ENCODE peak calls at places on chromosome 19, in four cellular contexts. One of them, this sample, is unnamed.

GRCh38 chr19:1151037-1151716 is 22.9 kb downstream of the SBNO2 start:
- DNase-seq in Panc1: no peak
- DNase-seq in HepG2: no peak
- DNase-seq in K562: no peak
- DNase-seq in this sample: no peak

GRCh38 chr19:43432866-43433673 is 18.4 kb downstream of the TEX101 start:
- DNase-seq in K562: peak; percentile 79
- DNase-seq in HepG2: peak; percentile 40
- DNase-seq in Panc1: no peak
- DNase-seq in this sample: peak; percentile 51

GRCh38 chr19:384801-385169 is 24.2 kb downstream of the C2CD4C start:
- DNase-seq in Panc1: no peak
- DNase-seq in K562: no peak
- DNase-seq in HepG2: no peak
- DNase-seq in this sample: no peak

GRCh38 chr19:1249298-1249989 is 1.1 kb downstream of the MIDN start:
- DNase-seq in Panc1: no peak
- DNase-seq in HepG2: peak; percentile 89
- DNase-seq in K562: peak; percentile 97
- DNase-seq in this sample: peak; percentile 89

GRCh38 chr19:30227661-30228112 is 144.5 kb upstream of the ZNF536 start:
- DNase-seq in K562: peak; percentile 66
- DNase-seq in HepG2: peak; percentile 17
- DNase-seq in Panc1: no peak
- DNase-seq in this sample: peak; percentile 13

GRCh38 chr19:10105241-10106099 is 692 bp upstream of the PPAN start:
- DNase-seq in Panc1: no peak
- DNase-seq in HepG2: no peak
- DNase-seq in K562: no peak
- DNase-seq in this sample: no peak

GRCh38 chr19:6060600-6061391 is 49.5 kb downstream of the RFX2 start:
- DNase-seq in K562: peak; percentile 94
- DNase-seq in HepG2: no peak
- DNase-seq in Panc1: no peak
- DNase-seq in this sample: no peak

GRCh38 chr19:2097330-2098327 is 914 bp downstream of the IZUMO4 start:
- DNase-seq in K562: peak; percentile 15
- DNase-seq in Panc1: no peak
- DNase-seq in HepG2: no peak
- DNase-seq in this sample: no peak

GRCh38 chr19:12093777-12094176 is 29.2 kb downstream of the ZNF844 start:
- DNase-seq in HepG2: no peak
- DNase-seq in Panc1: no peak
- DNase-seq in K562: no peak
- DNase-seq in this sample: no peak

GRCh38 chr19:35251456-35251855 is 2.7 kb downstream of the LSR start:
- DNase-seq in HepG2: no peak
- DNase-seq in Panc1: no peak
- DNase-seq in K562: no peak
- DNase-seq in this sample: no peak

GRCh38 chr19:32718286-32718685 is 1.3 kb upstream of the TDRD12 start:
- DNase-seq in HepG2: no peak
- DNase-seq in K562: no peak
- DNase-seq in Panc1: no peak
- DNase-seq in this sample: no peak

GRCh38 chr19:55079400-55080038 is 3.9 kb downstream of the EPS8L1 start:
- DNase-seq in K562: no peak
- DNase-seq in HepG2: no peak
- DNase-seq in Panc1: no peak
- DNase-seq in this sample: no peak

GRCh38 chr19:16386619-16387240 is 62.1 kb downstream of the KLF2 start:
- DNase-seq in K562: peak; percentile 60
- DNase-seq in Panc1: peak; percentile 27
- DNase-seq in HepG2: peak; percentile 32
- DNase-seq in this sample: peak; percentile 27

GRCh38 chr19:5060591-5061339 is 91.9 kb downstream of the KDM4B start:
- DNase-seq in HepG2: no peak
- DNase-seq in Panc1: no peak
- DNase-seq in K562: no peak
- DNase-seq in this sample: no peak

GRCh38 chr19:33535176-33535575 is 13.6 kb upstream of the PEPD start:
- DNase-seq in K562: no peak
- DNase-seq in Panc1: no peak
- DNase-seq in HepG2: no peak
- DNase-seq in this sample: no peak

GRCh38 chr19:677601-678380 is 1.6 kb downstream of the FSTL3 start:
- DNase-seq in Panc1: no peak
- DNase-seq in K562: no peak
- DNase-seq in HepG2: no peak
- DNase-seq in this sample: no peak

GRCh38 chr19:54462713-54463530 is 656 bp downstream of the LENG9 start:
- DNase-seq in K562: no peak
- DNase-seq in Panc1: no peak
- DNase-seq in HepG2: peak; percentile 54
- DNase-seq in this sample: no peak

GRCh38 chr19:51327066-51327985 is 14.6 kb downstream of the VSIG10L start:
- DNase-seq in K562: peak; percentile 86
- DNase-seq in HepG2: peak; percentile 59
- DNase-seq in Panc1: no peak
- DNase-seq in this sample: no peak

GRCh38 chr19:10007366-10007765 is 2.9 kb downstream of the COL5A3 start:
- DNase-seq in Panc1: no peak
- DNase-seq in HepG2: no peak
- DNase-seq in K562: no peak
- DNase-seq in this sample: no peak

DNA sequence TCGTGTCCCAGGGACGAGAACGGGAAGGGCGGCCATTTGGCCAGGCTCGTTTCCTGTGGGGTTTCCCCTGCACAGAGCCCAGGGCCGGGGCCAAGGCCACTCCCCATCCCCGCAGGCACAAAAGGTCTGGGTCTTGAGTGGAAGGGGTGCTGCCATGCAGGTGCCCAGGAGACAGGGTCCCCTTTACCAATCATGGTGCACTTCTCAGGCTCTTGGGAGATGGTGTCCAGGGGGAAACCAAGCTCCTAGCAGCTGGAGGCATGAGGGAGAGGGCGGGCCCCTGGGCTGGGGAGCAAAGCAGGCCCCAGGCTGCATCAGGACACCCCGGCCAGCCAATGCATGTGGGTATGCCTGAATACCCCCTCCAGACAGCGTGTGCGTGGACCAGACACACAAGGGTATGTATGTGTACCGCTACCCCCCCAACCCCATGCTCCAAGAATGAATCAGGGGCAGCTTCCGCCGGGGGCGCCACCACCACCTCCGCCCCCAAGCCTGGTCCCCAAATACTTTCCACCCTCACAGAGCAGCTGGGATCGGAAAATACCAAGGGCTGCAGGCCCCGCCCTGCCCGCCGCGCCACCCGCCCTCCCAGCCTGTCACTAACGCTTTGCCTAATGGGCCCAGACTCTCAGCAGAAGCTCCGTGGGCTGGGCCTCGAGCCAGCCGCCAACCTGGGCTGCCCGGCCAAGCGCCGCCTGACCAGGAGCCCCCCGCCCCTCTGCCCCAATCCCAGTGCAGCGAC is 37.6 kb upstream of the NANOS3 start:
- DNase-seq in Panc1: no peak
- DNase-seq in K562: peak; percentile 89
- DNase-seq in HepG2: no peak
- DNase-seq in this sample: no peak
- TF ChIP-seq POLR2AphosphoS5 in Panc1: peak; percentile 11
- TF ChIP-seq POLR2AphosphoS5 in K562: peak; percentile 16
- TF ChIP-seq POLR2AphosphoS5 in HepG2: no peak
- TF ChIP-seq POLR2AphosphoS5 in this sample: peak; percentile 27

GRCh38 chr19:19655051-19655594 is 8.4 kb downstream of the ATP13A1 start:
- DNase-seq in K562: no peak
- DNase-seq in Panc1: no peak
- DNase-seq in HepG2: no peak
- DNase-seq in this sample: no peak

GRCh38 chr19:19659646-19660245 is 3.7 kb downstream of the ATP13A1 start:
- DNase-seq in HepG2: no peak
- DNase-seq in K562: no peak
- DNase-seq in Panc1: no peak
- DNase-seq in this sample: no peak

GRCh38 chr19:19655641-19656343 is 7.7 kb downstream of the ATP13A1 start:
- DNase-seq in HepG2: no peak
- DNase-seq in Panc1: no peak
- DNase-seq in K562: no peak
- DNase-seq in this sample: no peak

GRCh38 chr19:19656451-19657396 is 6.8 kb downstream of the ATP13A1 start:
- DNase-seq in Panc1: no peak
- DNase-seq in HepG2: no peak
- DNase-seq in K562: no peak
- DNase-seq in this sample: no peak

DNA sequence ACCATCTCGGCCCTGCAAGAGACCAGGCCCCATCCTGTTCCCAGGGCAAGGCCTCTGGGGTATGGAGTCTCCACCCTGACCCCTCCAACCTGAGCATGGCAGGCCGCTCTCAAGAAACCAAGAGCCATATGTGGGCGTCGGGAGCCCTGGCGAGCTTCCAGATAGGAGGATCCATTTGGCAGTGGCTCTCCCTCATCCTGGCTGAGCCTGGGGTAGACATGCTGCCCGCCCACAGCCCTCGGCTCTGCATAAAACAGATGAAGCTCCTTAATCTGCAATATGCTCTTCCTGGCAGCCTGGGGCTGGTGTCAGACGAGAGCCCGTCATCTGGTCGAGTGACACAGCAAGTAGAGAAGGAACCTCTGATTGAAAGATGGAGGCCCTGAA is 6.1 kb downstream of the ATP13A1 start:
- DNase-seq in K562: no peak
- DNase-seq in Panc1: no peak
- DNase-seq in HepG2: no peak
- DNase-seq in this sample: no peak
- TF ChIP-seq TCF7L2 in K562: no peak
- TF ChIP-seq TCF7L2 in Panc1: no peak
- TF ChIP-seq TCF7L2 in HepG2: no peak
- TF ChIP-seq TCF7L2 in this sample: no peak

GRCh38 chr19:3178377-3178972 is at the start of gene S1PR4:
- DNase-seq in K562: no peak
- DNase-seq in Panc1: no peak
- DNase-seq in HepG2: no peak
- DNase-seq in this sample: no peak

GRCh38 chr19:3175761-3176714 is 2.5 kb upstream of the S1PR4 start:
- DNase-seq in HepG2: no peak
- DNase-seq in Panc1: no peak
- DNase-seq in K562: no peak
- DNase-seq in this sample: peak; percentile 65

GRCh38 chr19:3179739-3180293 is 1.2 kb downstream of the S1PR4 start:
- DNase-seq in K562: no peak
- DNase-seq in Panc1: no peak
- DNase-seq in HepG2: no peak
- DNase-seq in this sample: no peak

GRCh38 chr19:3178973-3179738 is 587 bp downstream of the S1PR4 start:
- DNase-seq in HepG2: no peak
- DNase-seq in Panc1: no peak
- DNase-seq in K562: no peak
- DNase-seq in this sample: no peak

GRCh38 chr19:3176715-3177501 is 1.7 kb upstream of the S1PR4 start:
- DNase-seq in Panc1: no peak
- DNase-seq in K562: peak; percentile 84
- DNase-seq in HepG2: no peak
- DNase-seq in this sample: peak; percentile 75
- TF ChIP-seq POLR2AphosphoS5 in Panc1: no peak
- TF ChIP-seq POLR2AphosphoS5 in K562: no peak
- TF ChIP-seq POLR2AphosphoS5 in HepG2: no peak
- TF ChIP-seq POLR2AphosphoS5 in this sample: peak; percentile 62

GRCh38 chr19:42253245-42254082 is 1.5 kb downstream of the ERF start:
- DNase-seq in K562: peak; percentile 78
- DNase-seq in HepG2: peak; percentile 59
- DNase-seq in Panc1: no peak
- DNase-seq in this sample: no peak
- TF ChIP-seq TCF7L2 in K562: no peak
- TF ChIP-seq TCF7L2 in HepG2: no peak
- TF ChIP-seq TCF7L2 in Panc1: no peak
- TF ChIP-seq TCF7L2 in this sample: no peak

GRCh38 chr19:13952154-13953020 is at the start of gene DCAF15:
- DNase-seq in Panc1: peak; percentile 95
- DNase-seq in HepG2: peak; percentile 98
- DNase-seq in K562: peak; percentile 100
- DNase-seq in this sample: peak; percentile 99
- TF ChIP-seq POLR2AphosphoS5 in Panc1: peak; percentile 47
- TF ChIP-seq POLR2AphosphoS5 in HepG2: peak; percentile 58
- TF ChIP-seq POLR2AphosphoS5 in K562: peak; percentile 77
- TF ChIP-seq POLR2AphosphoS5 in this sample: peak; percentile 72

DNA sequence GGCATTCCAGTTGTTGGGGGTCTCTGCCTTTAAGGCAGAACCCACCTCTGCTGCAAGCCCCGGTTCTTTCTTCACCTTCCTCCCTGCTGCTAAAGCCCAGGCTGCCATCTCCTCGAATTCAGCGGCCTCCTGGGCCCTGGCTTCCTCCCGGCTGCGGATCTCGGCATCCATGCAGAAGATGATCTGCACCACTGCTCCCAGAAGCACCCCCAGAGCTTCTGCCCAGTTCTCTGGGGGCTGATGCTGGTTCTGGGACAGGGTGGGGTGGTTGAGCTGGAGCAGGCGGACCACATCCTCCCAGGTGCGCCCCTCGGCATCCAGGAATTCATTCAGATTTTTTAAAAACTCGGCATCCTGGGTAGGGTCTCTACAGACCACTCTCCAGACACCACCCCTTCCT is 987 bp downstream of the PNMA8A start:
- DNase-seq in Panc1: no peak
- DNase-seq in HepG2: no peak
- DNase-seq in K562: no peak
- DNase-seq in this sample: no peak
- TF ChIP-seq TCF7L2 in Panc1: no peak
- TF ChIP-seq TCF7L2 in HepG2: no peak
- TF ChIP-seq TCF7L2 in K562: no peak
- TF ChIP-seq TCF7L2 in this sample: no peak

DNA sequence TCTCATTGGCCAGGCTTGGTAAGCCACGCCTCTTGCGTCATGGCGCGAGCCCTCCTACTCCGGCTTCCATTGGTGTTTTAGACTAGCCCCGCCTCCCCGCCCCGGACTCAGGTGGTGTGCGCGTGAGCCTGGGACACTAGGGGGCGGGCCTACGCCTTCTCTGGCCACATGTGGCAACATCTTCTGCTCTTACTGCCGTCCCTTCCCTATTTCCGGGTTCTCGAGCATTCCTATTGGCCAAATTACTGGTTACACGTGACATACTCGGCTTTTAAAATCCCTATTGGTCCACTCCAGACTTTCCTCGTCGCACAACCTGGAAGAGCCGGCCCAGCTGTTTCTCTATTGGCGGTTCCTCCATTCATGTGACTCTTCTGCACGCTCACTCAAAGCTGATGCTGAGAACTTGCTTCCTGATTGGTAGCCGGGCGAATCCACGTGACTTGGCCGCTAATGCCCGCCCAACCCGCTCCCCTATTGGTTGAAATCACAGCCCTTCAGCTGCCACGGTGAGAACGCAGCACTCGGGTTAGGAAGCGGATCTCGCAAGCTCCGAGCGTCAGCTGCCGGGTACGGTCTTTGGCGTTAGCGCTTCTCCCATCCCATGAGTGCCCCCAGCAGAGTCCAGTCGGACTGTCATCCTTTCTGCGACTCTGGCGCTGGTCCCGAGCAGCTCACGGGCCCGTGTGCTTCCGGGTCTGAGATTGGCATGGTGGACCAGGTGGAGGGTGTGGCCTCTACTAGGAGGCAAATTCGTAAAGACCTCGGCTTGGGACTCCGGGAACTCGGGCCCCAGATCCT is at the start of gene BLOC1S3:
- DNase-seq in K562: peak; percentile 100
- DNase-seq in Panc1: peak; percentile 99
- DNase-seq in HepG2: peak; percentile 100
- DNase-seq in this sample: peak; percentile 100
- TF ChIP-seq POLR2AphosphoS5 in K562: peak; percentile 14
- TF ChIP-seq POLR2AphosphoS5 in Panc1: peak; percentile 38
- TF ChIP-seq POLR2AphosphoS5 in HepG2: peak; percentile 76
- TF ChIP-seq POLR2AphosphoS5 in this sample: peak; percentile 61

GRCh38 chr19:58038688-58039204 is 4.9 kb downstream of the ZSCAN1 start:
- DNase-seq in Panc1: no peak
- DNase-seq in HepG2: peak; percentile 39
- DNase-seq in K562: no peak
- DNase-seq in this sample: no peak
- TF ChIP-seq TCF7L2 in Panc1: no peak
- TF ChIP-seq TCF7L2 in HepG2: no peak
- TF ChIP-seq TCF7L2 in K562: no peak
- TF ChIP-seq TCF7L2 in this sample: no peak

This sample was measured in HCT116.